ENCODE peak calls at places on chromosome 19, in seven cellular contexts. B is ACHN; W is LHCN-M2; P is NCI-H2029 treated with DMSO at 0.1 percent for 48 hours; J is stimulated activated CD4-positive, alpha-beta T cell treated with anti-CD3 and anti-CD28 coated beads, Interleukin-12 subunit alpha, Interleukin-12 subunit beta, amount 100 ng/mL, for 4 hours; E is AML-193; N is neural progenitor cell. O is an unnamed sample.

GRCh38 chr19:19361075-19361594 is 40.5 kb downstream of the MAU2 start:
- DNase-seq in J (peak; percentile 64), P (peak; percentile 84), W (peak; percentile 92), N (peak; percentile 85), E (peak; percentile 68), B (peak; percentile 79), O (peak; percentile 83)

GRCh38 chr19:21585491-21585890 is 80.1 kb downstream of the ZNF429 start:
- DNase-seq in W (no peak), B (no peak), E (no peak), J (no peak), N (no peak), P (no peak), O (no peak)

GRCh38 chr19:10892256-10892655 is 20.9 kb downstream of the CARM1 start:
- DNase-seq in N (no peak), B (no peak), P (no peak), J (no peak), E (no peak), W (peak; percentile 73), O (no peak)

GRCh38 chr19:10565028-10565566 is 713 bp downstream of the KRI1 start:
- DNase-seq in J (peak; percentile 54), B (peak; percentile 56), N (peak; percentile 81), E (peak; percentile 53), W (peak; percentile 57), P (no peak), O (peak; percentile 34)

GRCh38 chr19:44984005-44984404 is 17.3 kb upstream of the RELB start:
- DNase-seq in P (no peak), B (no peak), N (no peak), J (no peak), E (no peak), W (no peak), O (no peak)

GRCh38 chr19:44677019-44677809 is 5.9 kb downstream of the CEACAM19 start:
- DNase-seq in P (peak; percentile 16), W (peak; percentile 46), E (no peak), B (peak; percentile 70), N (peak; percentile 21), J (no peak), O (no peak)

GRCh38 chr19:38079926-38080380 is 144.1 kb downstream of the DPF1 start:
- DNase-seq in B (peak; percentile 74), W (peak; percentile 95), P (peak; percentile 88), J (no peak), E (no peak), N (no peak), O (no peak)

GRCh38 chr19:21092107-21092506 is 10.1 kb downstream of the ZNF714 start:
- DNase-seq in P (no peak), N (no peak), E (no peak), B (no peak), J (no peak), W (peak; percentile 69), O (no peak)

GRCh38 chr19:29845576-29846176 is 33.9 kb downstream of the CCNE1 start:
- DNase-seq in P (no peak), B (peak; percentile 61), W (peak; percentile 17), E (peak; percentile 17), J (peak; percentile 24), N (peak; percentile 38), O (no peak)

GRCh38 chr19:1276620-1277007 is 1.3 kb downstream of the FAM174C start:
- DNase-seq in B (no peak), E (no peak), W (no peak), P (no peak), J (no peak), N (no peak), O (no peak)

GRCh38 chr19:37251308-37252229 is 33.6 kb downstream of the ZNF383 start:
- DNase-seq in N (no peak), P (peak; percentile 87), E (no peak), W (peak; percentile 71), B (no peak), J (no peak), O (no peak)

GRCh38 chr19:17601683-17602082 is 46.2 kb downstream of the COLGALT1 start:
- DNase-seq in E (no peak), J (no peak), B (no peak), P (no peak), W (no peak), N (no peak), O (no peak)

GRCh38 chr19:5615756-5616327 is 6.7 kb downstream of the SAFB2 start:
- DNase-seq in B (no peak), N (no peak), J (no peak), E (no peak), P (no peak), W (no peak), O (no peak)

GRCh38 chr19:45172173-45172572 is 5.9 kb downstream of the TRAPPC6A start:
- DNase-seq in E (no peak), B (no peak), J (no peak), W (no peak), P (no peak), N (no peak), O (no peak)

GRCh38 chr19:14763497-14764145 is 14.7 kb downstream of the ADGRE2 start:
- DNase-seq in W (no peak), J (no peak), E (no peak), N (no peak), B (no peak), P (no peak), O (no peak)

GRCh38 chr19:42075364-42075615 is 676 bp upstream of the ZNF574 start:
- DNase-seq in E (no peak), B (no peak), W (no peak), N (no peak), J (no peak), P (peak; percentile 56), O (no peak)

GRCh38 chr19:1236566-1236965 is 1.2 kb downstream of the CBARP start:
- DNase-seq in J (no peak), E (no peak), B (no peak), N (peak; percentile 68), W (no peak), P (no peak), O (no peak)

GRCh38 chr19:45125975-45126493 is 33.1 kb downstream of the PPP1R37 start:
- DNase-seq in E (peak; percentile 28), B (peak; percentile 59), W (peak; percentile 52), P (peak; percentile 38), N (peak; percentile 76), J (peak; percentile 66), O (peak; percentile 81)

GRCh38 chr19:30090476-30090875 is 148.4 kb downstream of the URI1 start:
- DNase-seq in W (no peak), B (no peak), E (no peak), P (no peak), J (no peak), N (no peak), O (no peak)

GRCh38 chr19:6126335-6126974 is 9.0 kb upstream of the ACSBG2 start:
- DNase-seq in P (peak; percentile 55), B (peak; percentile 72), E (peak; percentile 79), J (no peak), W (peak; percentile 63), N (peak; percentile 55), O (no peak)

GRCh38 chr19:16462757-16463250 is 9.0 kb downstream of the EPS15L1 start:
- DNase-seq in J (no peak), N (no peak), E (no peak), W (peak; percentile 59), B (peak; percentile 19), P (no peak), O (no peak)

GRCh38 chr19:4380254-4380727 is 20.1 kb downstream of the SH3GL1 start:
- DNase-seq in W (no peak), B (no peak), J (peak; percentile 38), P (no peak), N (no peak), E (no peak), O (no peak)

GRCh38 chr19:5058456-5059190 is 89.7 kb downstream of the KDM4B start:
- DNase-seq in P (no peak), B (no peak), W (no peak), N (no peak), J (no peak), E (no peak), O (no peak)

GRCh38 chr19:9917322-9917721 is 19.0 kb downstream of the OLFM2 start:
- DNase-seq in E (no peak), J (no peak), P (no peak), B (peak; percentile 37), N (peak; percentile 71), W (peak; percentile 52), O (peak; percentile 44)

GRCh38 chr19:19539738-19540703 is 2.0 kb downstream of the CILP2 start:
- DNase-seq in W (no peak), E (no peak), J (peak; percentile 68), B (peak; percentile 14), N (peak; percentile 59), P (no peak), O (no peak)

GRCh38 chr19:18293642-18294466 is 12.4 kb upstream of the JUND start:
- DNase-seq in P (no peak), B (no peak), E (no peak), W (no peak), N (peak; percentile 78), J (no peak), O (no peak)

GRCh38 chr19:9597027-9597426 is 12.7 kb upstream of the ZNF121 start:
- DNase-seq in P (no peak), E (no peak), N (no peak), W (peak; percentile 81), J (no peak), B (no peak), O (no peak)

GRCh38 chr19:42325896-42326771 is 699 bp downstream of the MEGF8 start:
- DNase-seq in P (no peak), W (peak; percentile 22), E (peak; percentile 29), J (peak; percentile 18), B (peak; percentile 7), N (no peak), O (peak; percentile 39)

GRCh38 chr19:32404939-32405430 is 585 bp upstream of the DPY19L3 start:
- DNase-seq in P (no peak), J (peak; percentile 37), N (peak; percentile 84), B (peak; percentile 41), W (peak; percentile 27), E (peak; percentile 64), O (peak; percentile 61)

GRCh38 chr19:30621326-30621920 is 249.2 kb downstream of the ZNF536 start:
- DNase-seq in P (no peak), N (no peak), B (no peak), J (no peak), W (no peak), E (no peak), O (no peak)

O was measured in endothelial cell.